ENCODE peak calls at places on chromosomes 4 and X, in seven cellular contexts. Y, Q, X, L, F, W and A are unnamed samples. For H3K4me1, the result is how much of the 10 kb centered on the place peaks cover.

GRCh38 chr4:140903522-140903928 is 147.3 kb upstream of the TBC1D9 start:
- DNase-seq in Y (no peak), Q (no peak), X (no peak), L (no peak), F (no peak), W (no peak), A (no peak)

GRCh38 chr4:138390286-138390685 is 148.1 kb upstream of the SLC7A11 start:
- DNase-seq in Y (no peak), Q (no peak), X (no peak), L (no peak), F (no peak), W (no peak), A (no peak)

GRCh38 chr4:175054980-175055379 is 136.8 kb downstream of the ADAM29 start:
- DNase-seq in Y (no peak), Q (no peak), X (no peak), L (no peak), F (no peak), W (no peak), A (no peak)

GRCh38 chrX:117305168-117305766 is 811.3 kb downstream of the KLHL13 start:
- DNase-seq in Y (no peak), Q (no peak), X (no peak), L (no peak), F (no peak), W (no peak), A (no peak)

GRCh38 chr4:176622251-176622968 is 170.3 kb downstream of the VEGFC start:
- DNase-seq in Y (no peak), Q (no peak), X (no peak), L (no peak), F (no peak), W (no peak), A (no peak)

GRCh38 chr4:142406051-142406549 is 440.0 kb downstream of the INPP4B start:
- DNase-seq in Y (no peak), Q (no peak), X (no peak), L (no peak), F (no peak), W (no peak), A (no peak)

GRCh38 chr4:113760094-113760851 is 1.3 kb downstream of the CAMK2D start:
- DNase-seq in Y (peak), Q (peak), X (no peak), L (peak), F (peak), W (no peak), A (peak)

GRCh38 chr4:118849867-118850812 is 14.2 kb upstream of the SEC24D start:
- DNase-seq in Y (no peak), Q (no peak), X (no peak), L (no peak), F (no peak), W (no peak), A (no peak)

GRCh38 chr4:74441744-74442143 is 3.2 kb upstream of the AREG start:
- DNase-seq in Y (no peak), Q (no peak), X (no peak), L (no peak), F (no peak), W (no peak), A (no peak)

GRCh38 chrX:110346681-110347080 is 12.0 kb upstream of the RTL9 start:
- DNase-seq in Y (no peak), Q (no peak), X (no peak), L (peak), F (peak), W (no peak), A (no peak)

GRCh38 chr4:139794158-139794954 is 128.7 kb downstream of the MGST2 start:
- DNase-seq in Y (no peak), Q (no peak), X (peak), L (no peak), F (no peak), W (no peak), A (no peak)

GRCh38 chrX:97616883-97617510 is 733.3 kb downstream of the RPA4 start:
- DNase-seq in Y (no peak), Q (no peak), X (no peak), L (no peak), F (no peak), W (no peak), A (no peak)

DNA sequence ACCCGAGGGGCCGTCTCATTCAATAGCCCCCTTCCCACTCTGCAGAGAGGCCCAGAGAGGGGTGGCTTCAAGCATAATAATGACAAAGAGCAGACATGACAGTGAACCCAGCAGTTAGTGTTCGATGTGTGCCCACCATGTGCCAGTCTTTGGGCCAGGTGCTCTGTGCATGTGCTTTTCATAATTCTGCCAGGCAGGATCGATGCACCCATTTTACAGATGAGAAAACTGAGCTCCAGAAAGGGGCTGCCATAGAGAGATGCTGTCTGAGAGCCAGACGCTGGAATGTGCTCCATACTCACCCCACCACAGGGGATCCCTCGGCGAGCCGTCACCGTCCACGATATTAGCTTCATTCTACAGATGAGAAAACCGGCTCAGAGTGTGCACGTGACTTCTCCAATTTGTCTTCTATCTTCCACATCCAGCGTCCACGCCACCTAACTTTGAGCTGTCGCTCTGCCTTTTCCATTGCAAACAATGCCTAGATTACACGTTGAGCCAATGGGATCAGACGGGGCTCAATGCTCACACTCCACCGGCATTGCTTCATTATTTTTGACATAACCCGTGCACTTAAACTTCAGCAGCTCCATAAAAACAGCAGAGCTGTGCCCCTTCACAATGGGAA is 8.2 kb downstream of the ADRA2C start:
- DNase-seq in Y (no peak), Q (no peak), X (no peak), L (no peak), F (no peak), W (no peak), A (no peak)
- TF ChIP-seq POLR2A in Y (no peak), Q (no peak), X (no peak), L (no peak), F (no peak), W (no peak), A (no peak)

GRCh38 chr4:152456609-152457008 is 79.3 kb downstream of the FBXW7 start:
- DNase-seq in Y (no peak), Q (no peak), X (no peak), L (no peak), F (no peak), W (no peak), A (no peak)

GRCh38 chr4:152460488-152460887 is 75.4 kb downstream of the FBXW7 start:
- DNase-seq in Y (no peak), Q (no peak), X (no peak), L (no peak), F (no peak), W (no peak), A (no peak)

GRCh38 chr4:152462047-152462446 is 73.8 kb downstream of the FBXW7 start:
- DNase-seq in Y (no peak), Q (no peak), X (no peak), L (no peak), F (no peak), W (no peak), A (no peak)

GRCh38 chr4:152458801-152459302 is 77.0 kb downstream of the FBXW7 start:
- DNase-seq in Y (no peak), Q (no peak), X (no peak), L (no peak), F (no peak), W (no peak), A (no peak)

GRCh38 chr4:152459326-152459725 is 76.6 kb downstream of the FBXW7 start:
- DNase-seq in Y (no peak), Q (no peak), X (no peak), L (no peak), F (no peak), W (no peak), A (no peak)
- H3K4me1 ChIP-seq in Y (under half), Q (under half), X (under half), L (under half), F (under half), W (under half), A (under half)

GRCh38 chr4:183906736-183907651 is 1.9 kb downstream of the STOX2 start:
- DNase-seq in Y (no peak), Q (no peak), X (no peak), L (peak), F (peak), W (no peak), A (no peak)
- H3K4me3 ChIP-seq in Y (no peak), Q (peak), X (peak), L (peak), F (peak), W (no peak), A (peak)

DNA sequence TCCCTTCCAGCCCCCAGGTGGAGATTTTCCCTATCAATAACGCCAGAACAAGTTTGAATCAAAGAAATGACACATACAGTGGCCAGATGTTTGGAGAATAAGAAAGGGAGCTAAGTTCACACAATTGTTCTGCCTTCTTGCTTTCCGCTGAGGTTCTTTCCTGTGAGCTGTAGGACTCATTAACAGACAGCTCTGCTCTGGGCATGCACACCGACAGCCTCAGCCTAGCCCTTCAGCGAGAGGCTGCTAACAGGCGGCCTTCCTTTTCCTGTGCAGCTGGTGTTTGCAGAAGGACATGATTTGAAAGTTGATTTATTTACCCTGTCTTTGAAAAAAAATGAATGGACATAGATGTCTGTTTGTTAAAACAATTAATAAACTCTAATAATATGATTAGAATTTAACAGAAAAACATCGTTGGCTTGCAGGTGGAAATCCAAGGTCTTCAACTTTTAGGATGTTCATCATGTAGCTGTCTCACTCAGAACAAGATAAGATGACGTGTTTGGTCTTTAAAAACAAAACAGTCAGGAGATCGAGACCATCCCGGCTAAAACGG is 183.3 kb downstream of the KDR start:
- DNase-seq in Y (no peak), Q (no peak), X (no peak), L (peak), F (no peak), W (no peak), A (no peak)
- TF ChIP-seq POLR2A in Y (no peak), Q (no peak), X (no peak), L (no peak), F (no peak), W (no peak), A (no peak)

GRCh38 chr4:82890913-82891727 is at the start of gene SEC31A:
- DNase-seq in Y (peak), Q (peak), X (peak), L (peak), F (peak), W (peak), A (peak)

GRCh38 chr4:82896755-82897154 is 3.8 kb upstream of the THAP9 start:
- DNase-seq in Y (no peak), Q (no peak), X (no peak), L (no peak), F (no peak), W (no peak), A (no peak)

GRCh38 chr4:82892467-82892802 is 1.5 kb upstream of the SEC31A start:
- DNase-seq in Y (no peak), Q (no peak), X (no peak), L (no peak), F (no peak), W (no peak), A (no peak)

GRCh38 chr4:82891728-82892466 is 944 bp upstream of the SEC31A start:
- DNase-seq in Y (no peak), Q (no peak), X (no peak), L (no peak), F (no peak), W (no peak), A (no peak)

GRCh38 chr4:82893942-82894341 is 3.0 kb upstream of the SEC31A start:
- DNase-seq in Y (no peak), Q (no peak), X (no peak), L (no peak), F (peak), W (no peak), A (no peak)
- H3K4me1 ChIP-seq in Y (under half), Q (under half), X (under half), L (under half), F (under half), W (under half), A (under half)

DNA sequence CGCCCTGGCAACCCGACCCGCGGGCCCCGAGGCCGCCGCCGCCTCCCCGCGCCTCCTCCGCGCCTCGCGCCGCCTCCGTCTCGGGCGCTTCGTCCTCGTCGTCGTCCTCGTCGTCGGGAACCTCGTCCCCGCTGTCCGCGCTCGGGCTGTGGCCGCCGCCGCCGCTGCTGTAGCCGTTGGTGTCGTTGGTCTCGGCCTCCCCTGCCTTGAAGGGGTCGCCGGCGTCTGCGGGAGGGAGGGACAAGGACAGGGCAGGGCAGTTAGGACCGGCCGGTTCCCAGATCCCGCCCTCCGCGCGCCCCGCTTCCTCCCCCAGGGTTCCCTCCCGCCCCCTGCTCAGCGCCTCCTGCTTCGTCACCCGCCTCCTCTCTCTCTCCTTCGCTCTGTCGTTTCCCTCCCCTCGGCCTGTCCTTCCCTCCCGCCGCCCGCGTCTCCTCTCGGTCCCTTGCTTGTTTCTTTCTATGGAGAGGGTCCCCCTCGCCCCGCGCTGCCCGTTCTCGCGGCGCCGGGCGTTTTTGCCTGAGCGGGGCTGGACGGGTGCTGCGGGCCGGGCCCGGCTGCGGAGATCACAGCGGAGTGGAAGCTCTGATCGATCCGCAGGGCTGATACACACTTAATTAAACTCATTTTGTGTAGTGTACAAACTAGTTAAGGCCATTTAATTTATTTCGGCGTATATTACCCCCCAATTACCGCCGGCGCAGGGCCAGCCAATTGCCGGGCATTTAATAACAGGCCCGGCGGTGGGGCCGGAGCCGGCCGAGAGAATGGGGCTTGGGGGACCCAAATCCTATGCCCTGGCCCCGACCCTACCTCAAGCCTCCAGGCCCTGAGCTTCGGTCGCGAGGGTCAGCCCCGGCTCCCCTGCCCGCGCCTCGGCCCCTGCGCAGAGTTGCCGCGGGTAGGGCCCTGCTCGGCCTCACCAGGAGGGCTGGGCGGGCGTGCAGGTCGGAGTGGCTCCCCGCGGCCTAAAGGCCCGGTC is 2.4 kb downstream of the NKX1-1 start:
- DNase-seq in Y (no peak), Q (peak), X (no peak), L (no peak), F (no peak), W (no peak), A (no peak)
- H3K4me3 ChIP-seq in Y (no peak), Q (no peak), X (no peak), L (no peak), F (no peak), W (no peak), A (peak)

GRCh38 chrX:16827225-16827624 is 41.0 kb downstream of the TXLNG start:
- DNase-seq in Y (no peak), Q (no peak), X (no peak), L (no peak), F (no peak), W (no peak), A (no peak)
- TF ChIP-seq POLR2A in Y (no peak), Q (no peak), X (no peak), L (no peak), F (no peak), W (no peak), A (no peak)

DNA sequence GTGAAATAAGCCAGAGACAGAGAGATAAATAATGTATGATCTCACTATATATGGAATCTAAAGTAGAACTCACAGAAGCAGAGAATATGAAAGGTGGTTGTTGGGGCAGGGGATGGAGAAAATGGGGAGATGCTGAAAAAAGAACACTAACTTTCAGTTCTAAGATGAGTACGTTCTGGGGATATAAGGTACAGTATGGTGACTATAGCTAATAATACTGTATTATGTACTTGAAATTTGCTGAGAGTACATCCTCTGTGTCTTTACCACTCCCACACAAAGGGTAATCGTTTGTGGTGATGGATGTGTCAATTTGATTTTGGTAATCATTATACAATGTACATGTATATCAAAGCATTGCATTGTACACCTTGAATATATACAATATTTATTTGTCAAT is 6.6 kb downstream of the FBXL5 start:
- DNase-seq in Y (no peak), Q (no peak), X (no peak), L (no peak), F (no peak), W (no peak), A (no peak)
- H3K4me1 ChIP-seq in Y (half or more), Q (under half), X (half or more), L (under half), F (under half), W (under half), A (half or more)

GRCh38 chr4:121876070-121876469 is 5.8 kb upstream of the BBS7 start:
- DNase-seq in Y (no peak), Q (no peak), X (no peak), L (no peak), F (no peak), W (no peak), A (no peak)

GRCh38 chr4:121869841-121870822 is at the start of gene BBS7:
- DNase-seq in Y (peak), Q (peak), X (peak), L (peak), F (peak), W (peak), A (peak)

GRCh38 chr4:121875663-121876062 is 5.4 kb upstream of the BBS7 start:
- DNase-seq in Y (no peak), Q (no peak), X (no peak), L (no peak), F (no peak), W (no peak), A (no peak)

GRCh38 chr4:121876976-121877773 is 6.9 kb upstream of the BBS7 start:
- DNase-seq in Y (no peak), Q (no peak), X (no peak), L (no peak), F (no peak), W (no peak), A (no peak)

DNA sequence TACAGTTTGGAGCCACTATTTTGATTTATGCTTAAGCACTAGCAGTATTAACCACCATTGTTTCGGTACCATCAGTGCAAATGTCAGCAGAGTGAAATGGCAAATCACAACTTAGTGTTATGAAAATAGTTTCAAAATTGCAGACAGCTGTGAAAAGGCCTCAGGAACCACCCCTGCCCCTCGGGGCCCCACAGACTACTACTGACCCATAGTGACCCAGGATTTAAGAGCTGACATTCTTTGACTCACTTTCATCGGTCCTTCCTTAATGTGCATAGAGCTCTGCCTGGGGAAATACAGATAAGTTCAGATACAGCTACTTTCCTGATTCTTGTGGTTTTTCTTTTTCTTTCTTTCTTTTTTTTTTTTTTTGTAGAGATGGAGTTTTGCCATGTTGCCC is 3.3 kb upstream of the BBS7 start:
- DNase-seq in Y (no peak), Q (no peak), X (no peak), L (no peak), F (no peak), W (no peak), A (no peak)
- H3K4me3 ChIP-seq in Y (no peak), Q (no peak), X (no peak), L (no peak), F (no peak), W (no peak), A (no peak)